ENCODE peak calls at places on chromosome 22, in five cellular contexts. K is tibial artery, P is Peyer's patch, Q is mesenchymal stem cell, T is SJCRH30. A is an unnamed sample. For H3K4me1 and H3K36me3, the result is how much of the 10 kb centered on the place peaks cover.

GRCh38 chr22:26321469-26321913 is 107.6 kb upstream of the ASPHD2 start:
- DNase-seq in K (no peak), P (no peak), Q (peak), T (no peak), A (no peak)

GRCh38 chr22:28014141-28015055 is 95.3 kb upstream of the PITPNB start:
- DNase-seq in K (no peak), P (no peak), Q (no peak), T (no peak), A (no peak)

GRCh38 chr22:19709063-19709769 is 5.1 kb upstream of the SEPTIN5 start:
- DNase-seq in K (peak), P (no peak), Q (no peak), T (peak), A (peak)

GRCh38 chr22:47289316-47289985 is 527.0 kb downstream of the TBC1D22A start:
- DNase-seq in K (no peak), P (peak), Q (no peak), T (no peak), A (no peak)

GRCh38 chr22:41305646-41306045 is 4.3 kb downstream of the ZC3H7B start:
- DNase-seq in K (peak), P (no peak), Q (peak), T (no peak), A (no peak)

GRCh38 chr22:38733329-38734202 is 22.2 kb downstream of the SUN2 start:
- DNase-seq in K (peak), P (peak), Q (peak), T (peak), A (no peak)

GRCh38 chr22:19631899-19632670 is 82.2 kb upstream of the SEPTIN5 start:
- DNase-seq in K (no peak), P (peak), Q (peak), T (peak), A (no peak)

GRCh38 chr22:27515091-27515523 is 286.4 kb downstream of the MN1 start:
- DNase-seq in K (peak), P (no peak), Q (no peak), T (no peak), A (no peak)

GRCh38 chr22:17917490-17917983 is 106.8 kb downstream of the MICAL3 start:
- DNase-seq in K (no peak), P (peak), Q (no peak), T (no peak), A (no peak)

GRCh38 chr22:24088796-24089195 is 77.7 kb downstream of the CABIN1 start:
- DNase-seq in K (no peak), P (no peak), Q (peak), T (no peak), A (no peak)

GRCh38 chr22:48393041-48393370 is 1434.7 kb downstream of the BRD1 start:
- DNase-seq in K (no peak), P (peak), Q (no peak), T (no peak), A (peak)

GRCh38 chr22:29311468-29312217 is 3.9 kb downstream of the RASL10A start:
- DNase-seq in K (no peak), P (peak), Q (no peak), T (peak), A (no peak)

GRCh38 chr22:46041642-46042041 is 64.7 kb upstream of the WNT7B start:
- DNase-seq in K (no peak), P (peak), Q (no peak), T (no peak), A (peak)

GRCh38 chr22:28146401-28147304 is 227.6 kb upstream of the PITPNB start:
- DNase-seq in K (no peak), P (no peak), Q (no peak), T (peak), A (no peak)

GRCh38 chr22:43343262-43343988 is at the start of gene SCUBE1:
- DNase-seq in K (no peak), P (peak), Q (peak), T (peak), A (no peak)

GRCh38 chr22:44454113-44454769 is 43.8 kb downstream of the RTL6 start:
- DNase-seq in K (no peak), P (peak), Q (no peak), T (no peak), A (no peak)

GRCh38 chr22:23522642-23523251 is 57.3 kb downstream of the IGLL1 start:
- DNase-seq in K (peak), P (no peak), Q (peak), T (peak), A (peak)

GRCh38 chr22:33789690-33790253 is 130.5 kb downstream of the LARGE1 start:
- DNase-seq in K (no peak), P (no peak), Q (no peak), T (no peak), A (no peak)

DNA sequence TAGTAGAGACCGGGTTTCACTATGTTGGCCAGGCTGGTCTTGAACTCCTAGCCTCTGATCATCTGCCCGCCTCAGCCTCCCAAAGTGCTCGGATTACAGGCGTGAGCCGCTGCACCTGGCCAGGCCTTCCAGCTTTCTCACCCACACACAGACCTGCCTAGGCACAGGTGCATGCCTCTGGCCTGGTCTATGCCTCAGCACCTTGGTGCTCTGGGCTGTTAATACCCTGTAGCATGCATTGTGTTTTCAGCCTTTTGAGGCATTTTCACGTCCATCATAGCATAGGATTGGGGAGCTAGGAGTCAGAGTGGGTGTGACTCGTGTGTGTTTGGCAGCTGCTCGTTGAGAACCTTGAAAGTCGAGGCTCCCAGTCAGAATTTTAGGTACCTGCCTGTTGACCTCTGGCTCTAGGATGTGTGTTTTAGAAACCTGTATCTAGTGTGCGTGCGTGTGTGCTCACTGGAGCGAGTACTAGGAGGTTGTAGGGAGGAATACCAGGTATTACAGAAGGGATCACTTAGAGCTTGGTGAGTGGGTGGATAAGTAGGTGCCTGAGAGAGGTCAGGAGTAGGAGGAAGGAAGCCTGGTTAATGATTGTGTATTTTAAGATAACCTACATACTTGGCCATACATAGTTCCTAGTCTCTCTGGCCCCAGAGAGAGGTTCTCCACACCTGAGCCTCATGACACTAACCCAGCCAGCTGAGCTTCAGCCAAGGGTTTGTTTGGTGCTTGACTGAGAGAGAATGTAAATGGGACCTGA is 20.0 kb downstream of the CRKL start:
- DNase-seq in K (no peak), P (no peak), Q (no peak), T (no peak), A (no peak)
- H3K4me1 ChIP-seq in K (under half), P (under half), Q (under half), T (under half), A (under half)

GRCh38 chr22:50452649-50453048 is 22.2 kb downstream of the SBF1 start:
- DNase-seq in K (no peak), P (no peak), Q (no peak), T (no peak), A (no peak)
- H3K36me3 ChIP-seq in K (half or more), P (half or more), Q (half or more), T (half or more), A (half or more)

GRCh38 chr22:37278261-37278660 is 4.0 kb upstream of the CYTH4 start:
- DNase-seq in K (no peak), P (no peak), Q (no peak), T (no peak), A (no peak)
- H3K4me1 ChIP-seq in K (under half), P (under half), Q (under half), T (under half), A (under half)

DNA sequence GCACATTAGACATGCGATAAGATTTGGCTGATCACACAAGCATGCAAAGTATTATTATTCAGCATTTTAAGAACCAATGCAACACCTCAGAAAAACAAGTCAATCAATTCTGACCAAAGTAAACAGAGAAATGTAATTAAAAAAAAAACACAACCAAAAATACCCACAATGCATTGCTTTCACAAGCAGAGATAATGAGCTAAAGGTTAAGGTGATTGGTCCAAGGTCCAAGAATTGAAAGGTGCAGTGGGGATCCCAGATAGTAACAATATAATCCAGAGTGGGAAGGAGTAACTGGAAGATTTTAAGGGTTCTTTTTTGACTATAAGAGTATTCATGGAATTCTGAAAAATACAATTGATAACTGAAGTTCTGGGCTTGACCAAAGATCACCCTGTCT is 39.0 kb downstream of the APOL5 start:
- DNase-seq in K (no peak), P (no peak), Q (no peak), T (no peak), A (no peak)
- H3K36me3 ChIP-seq in K (under half), P (under half), Q (under half), T (under half), A (under half)